ENCODE peak calls at places on chromosomes 11 and 22, in eight cellular contexts. C, Y, R, I, X, W, N and F are unnamed samples.

GRCh38 chr11:35541621-35542375 is 16.4 kb upstream of the PAMR1 start:
- DNase-seq in I (no peak), C (peak; percentile 23), Y (peak; percentile 43), N (no peak), R (no peak), X (no peak), W (no peak), F (no peak)

GRCh38 chr11:34886609-34887008 is 29.6 kb downstream of the APIP start:
- DNase-seq in R (no peak), X (no peak), I (no peak), C (no peak), N (no peak), Y (no peak), W (no peak), F (no peak)

GRCh38 chr11:114483929-114484328 is 44.7 kb downstream of the REXO2 start:
- DNase-seq in C (no peak), Y (no peak), X (no peak), W (no peak), I (no peak), N (no peak), R (no peak), F (no peak)

GRCh38 chr11:88603499-88603898 is 266.0 kb upstream of the CTSC start:
- DNase-seq in Y (no peak), W (no peak), I (no peak), N (no peak), C (no peak), R (no peak), X (no peak), F (no peak)

GRCh38 chr11:107252429-107253161 is 205.0 kb downstream of the CWF19L2 start:
- DNase-seq in Y (no peak), W (no peak), N (no peak), X (no peak), I (no peak), C (no peak), R (no peak), F (no peak)

GRCh38 chr22:36770946-36771340 is 5.0 kb downstream of the IFT27 start:
- DNase-seq in I (no peak), N (no peak), C (no peak), Y (no peak), R (no peak), X (no peak), W (no peak), F (no peak)

GRCh38 chr11:128039140-128040021 is 548.0 kb downstream of the ETS1 start:
- DNase-seq in W (no peak), Y (no peak), X (peak; percentile 25), I (no peak), C (no peak), R (no peak), N (peak; percentile 83), F (no peak)

GRCh38 chr22:37284807-37285355 is 2.6 kb downstream of the CYTH4 start:
- DNase-seq in I (no peak), Y (no peak), R (no peak), N (peak; percentile 84), X (peak; percentile 48), C (no peak), W (no peak), F (no peak)

GRCh38 chr11:123186291-123186690 is 8.8 kb downstream of the CLMP start:
- DNase-seq in R (no peak), C (no peak), Y (no peak), N (no peak), W (no peak), X (no peak), I (no peak), F (no peak)

GRCh38 chr11:67448220-67448609 is 4.3 kb downstream of the GPR152 start:
- DNase-seq in W (no peak), Y (no peak), X (no peak), C (no peak), R (no peak), I (no peak), N (no peak), F (no peak)

GRCh38 chr22:27918351-27919221 is 470 bp downstream of the PITPNB start:
- DNase-seq in X (peak; percentile 10), Y (peak; percentile 15), C (peak; percentile 41), W (peak; percentile 65), I (peak; percentile 69), N (peak; percentile 60), R (peak; percentile 80), F (peak; percentile 14)

GRCh38 chr11:85316967-85317366 is 310.2 kb downstream of the DLG2 start:
- DNase-seq in I (no peak), W (no peak), R (no peak), C (peak; percentile 85), X (no peak), N (no peak), Y (no peak), F (no peak)

GRCh38 chr22:44130076-44130711 is 50.5 kb upstream of the PARVG start:
- DNase-seq in Y (no peak), I (no peak), W (no peak), C (no peak), X (no peak), N (no peak), R (no peak), F (no peak)

GRCh38 chr11:5881756-5882155 is 1.3 kb downstream of the OR52E4 start:
- DNase-seq in R (no peak), Y (no peak), C (no peak), N (no peak), I (no peak), W (no peak), X (no peak), F (no peak)

GRCh38 chr11:128318856-128319474 is 268.4 kb downstream of the ETS1 start:
- DNase-seq in C (no peak), Y (no peak), I (no peak), X (no peak), R (no peak), W (no peak), N (peak; percentile 73), F (no peak)

GRCh38 chr11:3914807-3915206 is 59.3 kb downstream of the STIM1 start:
- DNase-seq in R (no peak), C (no peak), Y (no peak), I (no peak), N (no peak), X (no peak), W (no peak), F (no peak)

GRCh38 chr11:118938491-118939411 is 13.0 kb upstream of the BCL9L start:
- DNase-seq in I (peak; percentile 49), X (no peak), R (no peak), C (peak; percentile 59), W (no peak), Y (no peak), N (no peak), F (no peak)

GRCh38 chr22:35736166-35736565 is 18.5 kb downstream of the APOL5 start:
- DNase-seq in X (no peak), I (no peak), Y (no peak), R (no peak), W (no peak), C (no peak), N (no peak), F (no peak)

GRCh38 chr11:86386791-86387190 is 12.1 kb downstream of the CCDC81 start:
- DNase-seq in C (no peak), Y (no peak), N (no peak), I (no peak), W (no peak), X (no peak), R (no peak), F (no peak)

GRCh38 chr11:117941163-117941707 is 12.0 kb upstream of the TMPRSS13 start:
- DNase-seq in Y (no peak), W (no peak), C (no peak), I (no peak), N (no peak), X (no peak), R (no peak), F (no peak)

GRCh38 chr11:19466314-19466713 is 225.6 kb upstream of the E2F8 start:
- DNase-seq in X (no peak), R (no peak), I (no peak), Y (no peak), N (no peak), W (no peak), C (no peak), F (no peak)

GRCh38 chr22:24076091-24076867 is 65.2 kb downstream of the CABIN1 start:
- DNase-seq in I (no peak), X (no peak), N (no peak), W (no peak), C (no peak), Y (no peak), R (no peak), F (no peak)

GRCh38 chr11:6602096-6602940 is 1.1 kb downstream of the RRP8 start:
- DNase-seq in Y (no peak), W (no peak), C (no peak), R (peak; percentile 16), N (no peak), X (no peak), I (no peak), F (no peak)

GRCh38 chr11:10550503-10550902 is 9.5 kb upstream of the RNF141 start:
- DNase-seq in C (peak; percentile 13), X (no peak), N (no peak), R (no peak), Y (no peak), I (no peak), W (no peak), F (no peak)

GRCh38 chr11:79440451-79441158 is at the start of gene TENM4:
- DNase-seq in C (peak; percentile 28), X (peak; percentile 36), I (peak; percentile 25), N (no peak), R (peak; percentile 83), Y (peak; percentile 52), W (peak; percentile 45), F (peak; percentile 39)

GRCh38 chr22:24772493-24773220 is 1.9 kb downstream of the PIWIL3 start:
- DNase-seq in Y (no peak), R (peak; percentile 83), N (no peak), X (no peak), W (peak; percentile 79), C (peak; percentile 69), I (no peak), F (no peak)

GRCh38 chr22:42412744-42413220 is 19.4 kb downstream of the NFAM1 start:
- DNase-seq in R (peak; percentile 38), Y (no peak), C (no peak), I (no peak), X (no peak), W (peak; percentile 56), N (no peak), F (no peak)
- H3K27ac ChIP-seq in R (no peak overlapping the region), Y (no peak overlapping the region), C (no peak overlapping the region), I (no peak overlapping the region), X (no peak overlapping the region), W (no peak overlapping the region), N (no peak overlapping the region), F (no peak overlapping the region)

GRCh38 chr11:134819026-134819425 is 407.0 kb upstream of the B3GAT1 start:
- DNase-seq in C (no peak), R (peak; percentile 63), I (no peak), N (no peak), W (peak; percentile 65), X (no peak), Y (no peak), F (no peak)
- TF ChIP-seq CTCF in C (no peak), R (peak; percentile 64), I (no peak), N (no peak), W (peak; percentile 73), X (no peak), Y (no peak), F (no peak)

GRCh38 chr11:46977940-46978595 is 41.5 kb downstream of the CSTPP1 start:
- DNase-seq in X (no peak), W (no peak), C (peak; percentile 53), R (no peak), Y (no peak), N (no peak), I (no peak), F (no peak)
- H3K27ac ChIP-seq in X (no peak overlapping the region), W (no peak overlapping the region), C (peak overlapping the region; percentile 22), R (peak overlapping the region; percentile 93), Y (peak overlapping the region; percentile 56), N (no peak overlapping the region), I (no peak overlapping the region), F (no peak overlapping the region)

GRCh38 chr11:130499828-130500227 is 51.4 kb downstream of the ADAMTS15 start:
- DNase-seq in W (no peak), N (no peak), I (no peak), X (no peak), Y (no peak), C (no peak), R (no peak), F (no peak)

GRCh38 chr11:130498181-130498580 is 49.7 kb downstream of the ADAMTS15 start:
- DNase-seq in X (no peak), I (no peak), R (no peak), N (no peak), C (no peak), W (no peak), Y (no peak), F (no peak)
- TF ChIP-seq CTCF in X (no peak), I (no peak), R (no peak), N (no peak), C (no peak), W (no peak), Y (no peak), F (no peak)